ENCODE peak calls at places on chromosome 17, in five cellular contexts. One of them, this sample, is unnamed.

GRCh38 chr17:61401280-61402072 is 1.8 kb downstream of the TBX2 start:
- DNase-seq in heart right ventricle: no peak
- DNase-seq in upper lobe of right lung: no peak
- DNase-seq in RWPE1: no peak
- DNase-seq in A172: no peak
- DNase-seq in this sample: no peak

GRCh38 chr17:16662936-16663335 is 9.3 kb upstream of the ZNF624 start:
- DNase-seq in heart right ventricle: no peak
- DNase-seq in A172: peak
- DNase-seq in upper lobe of right lung: no peak
- DNase-seq in RWPE1: peak
- DNase-seq in this sample: no peak

GRCh38 chr17:73304971-73305786 is 6.6 kb downstream of the CDC42EP4 start:
- DNase-seq in heart right ventricle: peak
- DNase-seq in A172: peak
- DNase-seq in RWPE1: peak
- DNase-seq in upper lobe of right lung: peak
- DNase-seq in this sample: peak

GRCh38 chr17:15490634-15491261 is 23.3 kb upstream of the CDRT4 start:
- DNase-seq in RWPE1: no peak
- DNase-seq in upper lobe of right lung: no peak
- DNase-seq in heart right ventricle: peak
- DNase-seq in A172: peak
- DNase-seq in this sample: peak

GRCh38 chr17:53628011-53628410 is 194.7 kb upstream of the KIF2B start:
- DNase-seq in RWPE1: peak
- DNase-seq in upper lobe of right lung: no peak
- DNase-seq in A172: peak
- DNase-seq in heart right ventricle: no peak
- DNase-seq in this sample: no peak

GRCh38 chr17:70320642-70321345 is 151.5 kb downstream of the KCNJ2 start:
- DNase-seq in heart right ventricle: no peak
- DNase-seq in upper lobe of right lung: peak
- DNase-seq in A172: peak
- DNase-seq in RWPE1: no peak
- DNase-seq in this sample: no peak

GRCh38 chr17:34756670-34757021 is 177.3 kb downstream of the TMEM132E start:
- DNase-seq in A172: peak
- DNase-seq in upper lobe of right lung: no peak
- DNase-seq in heart right ventricle: peak
- DNase-seq in RWPE1: no peak
- DNase-seq in this sample: peak

GRCh38 chr17:41909088-41909487 is 9.7 kb downstream of the ACLY start:
- DNase-seq in A172: no peak
- DNase-seq in RWPE1: no peak
- DNase-seq in heart right ventricle: no peak
- DNase-seq in upper lobe of right lung: no peak
- DNase-seq in this sample: peak

This sample was measured in WERI-Rb-1.